ENCODE peak calls at places on chromosomes 13 and 19, in eight cellular contexts. One of them, this sample, is unnamed.

GRCh38 chr19:2331601-2332246 is 3.2 kb downstream of the SPPL2B start:
- DNase-seq in heart right ventricle: peak
- DNase-seq in stomach: no peak
- DNase-seq in uterus: no peak
- DNase-seq in CD4-positive, alpha-beta T cell: no peak
- DNase-seq in dorsolateral prefrontal cortex: no peak
- DNase-seq in AG04450: no peak
- DNase-seq in esophagus muscularis mucosa: no peak
- DNase-seq in this sample: peak

GRCh38 chr13:47144782-47145181 is 247.9 kb upstream of the HTR2A start:
- DNase-seq in heart right ventricle: no peak
- DNase-seq in stomach: no peak
- DNase-seq in uterus: no peak
- DNase-seq in CD4-positive, alpha-beta T cell: no peak
- DNase-seq in dorsolateral prefrontal cortex: no peak
- DNase-seq in AG04450: no peak
- DNase-seq in esophagus muscularis mucosa: no peak
- DNase-seq in this sample: no peak

GRCh38 chr19:33226550-33227241 is 1.0 kb upstream of the SLC7A10 start:
- DNase-seq in heart right ventricle: peak
- DNase-seq in stomach: peak
- DNase-seq in uterus: no peak
- DNase-seq in CD4-positive, alpha-beta T cell: no peak
- DNase-seq in dorsolateral prefrontal cortex: no peak
- DNase-seq in AG04450: no peak
- DNase-seq in esophagus muscularis mucosa: no peak
- DNase-seq in this sample: no peak

GRCh38 chr13:50015263-50015662 is at the start of gene KCNRG:
- DNase-seq in heart right ventricle: no peak
- DNase-seq in stomach: no peak
- DNase-seq in uterus: no peak
- DNase-seq in CD4-positive, alpha-beta T cell: no peak
- DNase-seq in dorsolateral prefrontal cortex: no peak
- DNase-seq in AG04450: no peak
- DNase-seq in esophagus muscularis mucosa: no peak
- DNase-seq in this sample: no peak

GRCh38 chr13:76225815-76226489 is 589.8 kb downstream of the LMO7 start:
- DNase-seq in heart right ventricle: peak
- DNase-seq in stomach: no peak
- DNase-seq in uterus: no peak
- DNase-seq in CD4-positive, alpha-beta T cell: no peak
- DNase-seq in dorsolateral prefrontal cortex: no peak
- DNase-seq in AG04450: peak
- DNase-seq in esophagus muscularis mucosa: no peak
- DNase-seq in this sample: no peak

GRCh38 chr19:42442833-42443232 is at the start of gene CXCL17:
- DNase-seq in heart right ventricle: no peak
- DNase-seq in stomach: peak
- DNase-seq in uterus: no peak
- DNase-seq in CD4-positive, alpha-beta T cell: no peak
- DNase-seq in dorsolateral prefrontal cortex: no peak
- DNase-seq in AG04450: no peak
- DNase-seq in esophagus muscularis mucosa: no peak
- DNase-seq in this sample: no peak

GRCh38 chr19:45767410-45767880 is 1.6 kb downstream of the SIX5 start:
- DNase-seq in heart right ventricle: peak
- DNase-seq in stomach: peak
- DNase-seq in uterus: peak
- DNase-seq in CD4-positive, alpha-beta T cell: no peak
- DNase-seq in dorsolateral prefrontal cortex: no peak
- DNase-seq in AG04450: peak
- DNase-seq in esophagus muscularis mucosa: no peak
- DNase-seq in this sample: no peak

GRCh38 chr13:46580362-46580839 is 27.4 kb downstream of the LRCH1 start:
- DNase-seq in heart right ventricle: no peak
- DNase-seq in stomach: no peak
- DNase-seq in uterus: no peak
- DNase-seq in CD4-positive, alpha-beta T cell: no peak
- DNase-seq in dorsolateral prefrontal cortex: no peak
- DNase-seq in AG04450: no peak
- DNase-seq in esophagus muscularis mucosa: no peak
- DNase-seq in this sample: no peak

GRCh38 chr19:11136400-11137101 is 19.0 kb downstream of the SPC24 start:
- DNase-seq in heart right ventricle: no peak
- DNase-seq in stomach: no peak
- DNase-seq in uterus: no peak
- DNase-seq in CD4-positive, alpha-beta T cell: no peak
- DNase-seq in dorsolateral prefrontal cortex: no peak
- DNase-seq in AG04450: no peak
- DNase-seq in esophagus muscularis mucosa: no peak
- DNase-seq in this sample: no peak

GRCh38 chr13:89380101-89380500 is 1708.9 kb downstream of the SLITRK5 start:
- DNase-seq in heart right ventricle: no peak
- DNase-seq in stomach: peak
- DNase-seq in uterus: no peak
- DNase-seq in CD4-positive, alpha-beta T cell: no peak
- DNase-seq in dorsolateral prefrontal cortex: no peak
- DNase-seq in AG04450: no peak
- DNase-seq in esophagus muscularis mucosa: no peak
- DNase-seq in this sample: no peak

GRCh38 chr13:65677906-65678305 is 1552.2 kb downstream of the PCDH9 start:
- DNase-seq in heart right ventricle: no peak
- DNase-seq in stomach: no peak
- DNase-seq in uterus: no peak
- DNase-seq in CD4-positive, alpha-beta T cell: no peak
- DNase-seq in dorsolateral prefrontal cortex: no peak
- DNase-seq in AG04450: no peak
- DNase-seq in esophagus muscularis mucosa: no peak
- DNase-seq in this sample: no peak

GRCh38 chr19:46860846-46861690 is at the start of gene ARHGAP35:
- DNase-seq in heart right ventricle: peak
- DNase-seq in stomach: no peak
- DNase-seq in uterus: peak
- DNase-seq in CD4-positive, alpha-beta T cell: peak
- DNase-seq in dorsolateral prefrontal cortex: no peak
- DNase-seq in AG04450: no peak
- DNase-seq in esophagus muscularis mucosa: no peak
- DNase-seq in this sample: peak

GRCh38 chr19:9054768-9055167 is 32.1 kb upstream of the OR1M1 start:
- DNase-seq in heart right ventricle: no peak
- DNase-seq in stomach: no peak
- DNase-seq in uterus: no peak
- DNase-seq in CD4-positive, alpha-beta T cell: no peak
- DNase-seq in dorsolateral prefrontal cortex: no peak
- DNase-seq in AG04450: no peak
- DNase-seq in esophagus muscularis mucosa: no peak
- DNase-seq in this sample: no peak

GRCh38 chr13:44932850-44933251 is 56.4 kb downstream of the NUFIP1 start:
- DNase-seq in heart right ventricle: no peak
- DNase-seq in stomach: peak
- DNase-seq in uterus: no peak
- DNase-seq in CD4-positive, alpha-beta T cell: no peak
- DNase-seq in dorsolateral prefrontal cortex: no peak
- DNase-seq in AG04450: no peak
- DNase-seq in esophagus muscularis mucosa: no peak
- DNase-seq in this sample: no peak

DNA sequence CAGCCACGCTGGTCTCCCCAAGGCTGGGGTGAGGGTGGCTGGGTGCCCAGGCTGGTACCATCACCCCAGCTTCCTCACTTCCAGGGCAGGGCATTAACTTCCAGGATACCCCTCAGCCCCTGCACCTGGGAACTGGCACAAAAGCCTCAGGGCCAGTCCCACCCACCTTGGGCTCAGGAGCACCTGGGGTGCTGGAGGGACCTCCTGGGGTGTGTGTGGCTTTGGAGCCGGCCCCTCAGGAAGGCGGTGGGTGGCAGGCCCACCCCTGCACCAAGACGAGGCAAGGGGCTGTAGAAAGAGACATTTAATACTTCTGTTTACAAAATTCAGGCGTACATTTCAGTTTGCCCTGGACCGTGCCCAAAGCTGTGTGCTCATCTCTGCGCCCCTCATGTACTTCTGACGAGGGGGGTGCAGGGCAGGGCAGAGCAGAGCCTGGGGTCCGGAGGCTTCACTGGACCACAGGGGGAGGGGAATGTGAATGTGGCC is 16.8 kb downstream of the MPND start:
- DNase-seq in heart right ventricle: no peak
- DNase-seq in stomach: no peak
- DNase-seq in uterus: no peak
- DNase-seq in CD4-positive, alpha-beta T cell: no peak
- DNase-seq in dorsolateral prefrontal cortex: no peak
- DNase-seq in AG04450: no peak
- DNase-seq in esophagus muscularis mucosa: no peak
- DNase-seq in this sample: no peak
- H3K27ac ChIP-seq in heart right ventricle: no peak
- H3K27ac ChIP-seq in stomach: peak
- H3K27ac ChIP-seq in uterus: no peak
- H3K27ac ChIP-seq in CD4-positive, alpha-beta T cell: no peak
- H3K27ac ChIP-seq in dorsolateral prefrontal cortex: no peak
- H3K27ac ChIP-seq in AG04450: no peak
- H3K27ac ChIP-seq in esophagus muscularis mucosa: peak
- H3K27ac ChIP-seq in this sample: no peak

GRCh38 chr13:114046447-114046846 is 72.6 kb upstream of the C13orf46 start:
- DNase-seq in heart right ventricle: no peak
- DNase-seq in stomach: no peak
- DNase-seq in uterus: no peak
- DNase-seq in CD4-positive, alpha-beta T cell: no peak
- DNase-seq in dorsolateral prefrontal cortex: no peak
- DNase-seq in AG04450: no peak
- DNase-seq in esophagus muscularis mucosa: no peak
- DNase-seq in this sample: no peak
- H3K27ac ChIP-seq in heart right ventricle: no peak
- H3K27ac ChIP-seq in stomach: no peak
- H3K27ac ChIP-seq in uterus: peak
- H3K27ac ChIP-seq in CD4-positive, alpha-beta T cell: no peak
- H3K27ac ChIP-seq in dorsolateral prefrontal cortex: peak
- H3K27ac ChIP-seq in AG04450: no peak
- H3K27ac ChIP-seq in esophagus muscularis mucosa: no peak
- H3K27ac ChIP-seq in this sample: no peak

GRCh38 chr19:55536366-55536765 is 567 bp downstream of the SBK2 start:
- DNase-seq in heart right ventricle: no peak
- DNase-seq in stomach: no peak
- DNase-seq in uterus: no peak
- DNase-seq in CD4-positive, alpha-beta T cell: no peak
- DNase-seq in dorsolateral prefrontal cortex: no peak
- DNase-seq in AG04450: no peak
- DNase-seq in esophagus muscularis mucosa: no peak
- DNase-seq in this sample: no peak

GRCh38 chr19:55535579-55536350 is 1.2 kb downstream of the SBK2 start:
- DNase-seq in heart right ventricle: no peak
- DNase-seq in stomach: no peak
- DNase-seq in uterus: no peak
- DNase-seq in CD4-positive, alpha-beta T cell: no peak
- DNase-seq in dorsolateral prefrontal cortex: no peak
- DNase-seq in AG04450: no peak
- DNase-seq in esophagus muscularis mucosa: no peak
- DNase-seq in this sample: no peak

GRCh38 chr19:55537741-55538111 is 793 bp upstream of the SBK2 start:
- DNase-seq in heart right ventricle: no peak
- DNase-seq in stomach: no peak
- DNase-seq in uterus: no peak
- DNase-seq in CD4-positive, alpha-beta T cell: no peak
- DNase-seq in dorsolateral prefrontal cortex: no peak
- DNase-seq in AG04450: no peak
- DNase-seq in esophagus muscularis mucosa: no peak
- DNase-seq in this sample: no peak

GRCh38 chr19:55538132-55538531 is 1.2 kb upstream of the SBK2 start:
- DNase-seq in heart right ventricle: no peak
- DNase-seq in stomach: no peak
- DNase-seq in uterus: no peak
- DNase-seq in CD4-positive, alpha-beta T cell: no peak
- DNase-seq in dorsolateral prefrontal cortex: no peak
- DNase-seq in AG04450: no peak
- DNase-seq in esophagus muscularis mucosa: no peak
- DNase-seq in this sample: no peak

GRCh38 chr19:55536951-55537740 is at the start of gene SBK2:
- DNase-seq in heart right ventricle: no peak
- DNase-seq in stomach: no peak
- DNase-seq in uterus: no peak
- DNase-seq in CD4-positive, alpha-beta T cell: no peak
- DNase-seq in dorsolateral prefrontal cortex: no peak
- DNase-seq in AG04450: no peak
- DNase-seq in esophagus muscularis mucosa: no peak
- DNase-seq in this sample: no peak
- H3K27ac ChIP-seq in heart right ventricle: no peak
- H3K27ac ChIP-seq in stomach: no peak
- H3K27ac ChIP-seq in uterus: no peak
- H3K27ac ChIP-seq in CD4-positive, alpha-beta T cell: no peak
- H3K27ac ChIP-seq in dorsolateral prefrontal cortex: no peak
- H3K27ac ChIP-seq in AG04450: no peak
- H3K27ac ChIP-seq in esophagus muscularis mucosa: no peak
- H3K27ac ChIP-seq in this sample: no peak

GRCh38 chr19:17242431-17243208 is 3.1 kb downstream of the NR2F6 start:
- DNase-seq in heart right ventricle: no peak
- DNase-seq in stomach: no peak
- DNase-seq in uterus: no peak
- DNase-seq in CD4-positive, alpha-beta T cell: no peak
- DNase-seq in dorsolateral prefrontal cortex: no peak
- DNase-seq in AG04450: no peak
- DNase-seq in esophagus muscularis mucosa: no peak
- DNase-seq in this sample: no peak
- H3K27ac ChIP-seq in heart right ventricle: peak
- H3K27ac ChIP-seq in stomach: peak
- H3K27ac ChIP-seq in uterus: peak
- H3K27ac ChIP-seq in CD4-positive, alpha-beta T cell: no peak
- H3K27ac ChIP-seq in dorsolateral prefrontal cortex: no peak
- H3K27ac ChIP-seq in AG04450: no peak
- H3K27ac ChIP-seq in esophagus muscularis mucosa: peak
- H3K27ac ChIP-seq in this sample: no peak

GRCh38 chr13:110307697-110308376 is 753 bp downstream of the COL4A2 start:
- DNase-seq in heart right ventricle: peak
- DNase-seq in stomach: no peak
- DNase-seq in uterus: no peak
- DNase-seq in CD4-positive, alpha-beta T cell: no peak
- DNase-seq in dorsolateral prefrontal cortex: no peak
- DNase-seq in AG04450: no peak
- DNase-seq in esophagus muscularis mucosa: no peak
- DNase-seq in this sample: no peak
- H3K27ac ChIP-seq in heart right ventricle: peak
- H3K27ac ChIP-seq in stomach: peak
- H3K27ac ChIP-seq in uterus: peak
- H3K27ac ChIP-seq in CD4-positive, alpha-beta T cell: no peak
- H3K27ac ChIP-seq in dorsolateral prefrontal cortex: peak
- H3K27ac ChIP-seq in AG04450: peak
- H3K27ac ChIP-seq in esophagus muscularis mucosa: peak
- H3K27ac ChIP-seq in this sample: peak

This sample was measured in caudate nucleus.